ENCODE peak calls at places on chromosome 4, in six cellular contexts. J, F, O, W, L and I are unnamed samples.
A peak's percentile ranks its signal among the peaks of the same experiment; 100 is the strongest.

GRCh38 chr4:140099993-140100392 is 54.0 kb downstream of the MAML3 start:
- DNase-seq in J (no peak), F (no peak), O (no peak), W (peak; percentile 22), L (no peak), I (peak; percentile 10)

GRCh38 chr4:8645753-8646124 is 53.2 kb downstream of the CPZ start:
- DNase-seq in J (no peak), F (no peak), O (no peak), W (no peak), L (no peak), I (no peak)

GRCh38 chr4:36310793-36311192 is 29.4 kb downstream of the DTHD1 start:
- DNase-seq in J (no peak), F (no peak), O (no peak), W (no peak), L (no peak), I (no peak)

GRCh38 chr4:63492515-63492914 is 916.7 kb downstream of the TECRL start:
- DNase-seq in J (no peak), F (no peak), O (no peak), W (no peak), L (no peak), I (no peak)

GRCh38 chr4:165343353-165344191 is 16.1 kb downstream of the MSMO1 start:
- DNase-seq in J (no peak), F (no peak), O (no peak), W (no peak), L (no peak), I (no peak)

GRCh38 chr4:58166496-58166895 is 1056.3 kb upstream of the IGFBP7 start:
- DNase-seq in J (no peak), F (no peak), O (no peak), W (no peak), L (no peak), I (no peak)

GRCh38 chr4:71553605-71554004 is 214.8 kb downstream of the SLC4A4 start:
- DNase-seq in J (peak; percentile 53), F (peak; percentile 61), O (no peak), W (no peak), L (peak; percentile 60), I (no peak)

GRCh38 chr4:3389879-3390840 is 51.6 kb upstream of the HGFAC start:
- DNase-seq in J (no peak), F (no peak), O (no peak), W (no peak), L (no peak), I (no peak)

GRCh38 chr4:17797808-17798207 is 12.7 kb downstream of the DCAF16 start:
- DNase-seq in J (no peak), F (no peak), O (no peak), W (no peak), L (no peak), I (no peak)

GRCh38 chr4:100949350-100949935 is 397.9 kb downstream of the PPP3CA start:
- DNase-seq in J (no peak), F (no peak), O (peak; percentile 30), W (no peak), L (peak; percentile 49), I (no peak)

GRCh38 chr4:158613046-158613445 is 58.6 kb downstream of the C4orf46 start:
- DNase-seq in J (no peak), F (no peak), O (no peak), W (no peak), L (no peak), I (no peak)

GRCh38 chr4:170476351-170476750 is 386.6 kb upstream of the AADAT start:
- DNase-seq in J (no peak), F (no peak), O (no peak), W (no peak), L (no peak), I (no peak)

GRCh38 chr4:87978656-87979055 is 3.1 kb downstream of the SPP1 start:
- DNase-seq in J (peak; percentile 5), F (no peak), O (peak; percentile 53), W (no peak), L (peak; percentile 33), I (no peak)

GRCh38 chr4:175833574-175834350 is 21.7 kb upstream of the GPM6A start:
- DNase-seq in J (no peak), F (no peak), O (peak; percentile 14), W (no peak), L (no peak), I (no peak)

GRCh38 chr4:120209706-120210105 is 143.1 kb upstream of the MAD2L1 start:
- DNase-seq in J (no peak), F (no peak), O (no peak), W (no peak), L (no peak), I (no peak)

GRCh38 chr4:165873298-165874071 is 448 bp downstream of the TLL1 start:
- DNase-seq in J (peak; percentile 10), F (peak; percentile 44), O (peak; percentile 13), W (peak; percentile 69), L (peak; percentile 48), I (no peak)

GRCh38 chr4:17323619-17324400 is 188.1 kb downstream of the QDPR start:
- DNase-seq in J (peak; percentile 31), F (no peak), O (peak; percentile 38), W (no peak), L (peak; percentile 79), I (no peak)